ENCODE peak calls at places on chromosome 2, in five cellular contexts. I is naive B cell; F is activated CD8-positive, alpha-beta T cell treated with anti-CD3 and anti-CD28 coated beads for 36 hours; R is T-cell; P is psoas muscle. G is an unnamed sample.

GRCh38 chr2:68936889-68937288 is 15.8 kb downstream of the GKN2 start:
- ATAC-seq in I (no peak), R (no peak), F (no peak), P (no peak), G (no peak)

GRCh38 chr2:168550670-168551069 is 94.6 kb downstream of the CERS6 start:
- ATAC-seq in I (no peak), P (no peak), R (no peak), F (no peak), G (no peak)

GRCh38 chr2:175003875-175004729 is 1.1 kb downstream of the CHN1 start:
- ATAC-seq in I (no peak), R (no peak), P (no peak), F (no peak), G (no peak)

GRCh38 chr2:226122067-226122466 is 677.6 kb downstream of the IRS1 start:
- ATAC-seq in I (no peak), R (no peak), F (no peak), P (no peak), G (no peak)

GRCh38 chr2:33363599-33364300 is 112.7 kb upstream of the RASGRP3 start:
- ATAC-seq in P (no peak), I (no peak), F (no peak), R (no peak), G (no peak)

GRCh38 chr2:202589582-202589949 is 45.2 kb upstream of the FAM117B start:
- ATAC-seq in P (no peak), F (no peak), I (no peak), R (no peak), G (no peak)

GRCh38 chr2:1632006-1632348 is 112.3 kb downstream of the PXDN start:
- ATAC-seq in P (no peak), R (no peak), F (no peak), I (no peak), G (no peak)

GRCh38 chr2:240325006-240325653 is 110.3 kb upstream of the GPC1 start:
- ATAC-seq in I (no peak), F (no peak), R (no peak), P (no peak), G (no peak)

GRCh38 chr2:39517102-39517436 is 80.0 kb upstream of the MAP4K3 start:
- ATAC-seq in P (no peak), I (no peak), R (no peak), F (no peak), G (no peak)

G was measured in gastroesophageal sphincter.